ENCODE peak calls at places on chromosomes 5 and 9, in ten cellular contexts. A, H, P, B, Z, Y, C, M, L and E are unnamed samples.

GRCh38 chr9:125099816-125100215 is 43.5 kb downstream of the SCAI start:
- DNase-seq in A (no peak), H (no peak), P (no peak), B (no peak), Z (no peak), Y (no peak), C (no peak), M (no peak), L (no peak), E (no peak)

GRCh38 chr5:82176115-82176514 is 102.0 kb downstream of the RPS23 start:
- DNase-seq in A (no peak), H (no peak), P (no peak), B (no peak), Z (no peak), Y (no peak), C (no peak), M (peak), L (no peak), E (no peak)

GRCh38 chr5:119059740-119060255 is 11.1 kb upstream of the DMXL1 start:
- DNase-seq in A (no peak), H (no peak), P (no peak), B (no peak), Z (no peak), Y (no peak), C (no peak), M (no peak), L (no peak), E (no peak)

GRCh38 chr9:91768507-91768906 is 181.5 kb downstream of the ROR2 start:
- DNase-seq in A (no peak), H (no peak), P (no peak), B (no peak), Z (no peak), Y (no peak), C (no peak), M (no peak), L (no peak), E (no peak)

GRCh38 chr9:77021928-77022782 is 2.7 kb downstream of the FOXB2 start:
- DNase-seq in A (no peak), H (no peak), P (no peak), B (no peak), Z (no peak), Y (no peak), C (no peak), M (no peak), L (no peak), E (no peak)

GRCh38 chr9:20732118-20732517 is 48.1 kb downstream of the FOCAD start:
- DNase-seq in A (peak), H (no peak), P (no peak), B (no peak), Z (no peak), Y (peak), C (no peak), M (no peak), L (no peak), E (peak)

GRCh38 chr9:112180387-112180881 is 5.3 kb upstream of the SUSD1 start:
- DNase-seq in A (no peak), H (no peak), P (no peak), B (peak), Z (no peak), Y (no peak), C (no peak), M (peak), L (no peak), E (no peak)

GRCh38 chr9:96133296-96134010 is 168.5 kb downstream of the HSD17B3 start:
- DNase-seq in A (no peak), H (no peak), P (no peak), B (no peak), Z (no peak), Y (no peak), C (no peak), M (no peak), L (no peak), E (no peak)

GRCh38 chr5:19208397-19208796 is 779.6 kb downstream of the CDH18 start:
- DNase-seq in A (no peak), H (no peak), P (no peak), B (no peak), Z (no peak), Y (no peak), C (no peak), M (no peak), L (no peak), E (no peak)

GRCh38 chr5:44398382-44398781 is 9.2 kb upstream of the FGF10 start:
- DNase-seq in A (no peak), H (no peak), P (no peak), B (no peak), Z (no peak), Y (no peak), C (no peak), M (no peak), L (no peak), E (no peak)

GRCh38 chr5:61332891-61333350 is 863 bp downstream of the ZSWIM6 start:
- DNase-seq in A (no peak), H (no peak), P (peak), B (peak), Z (peak), Y (peak), C (peak), M (peak), L (peak), E (peak)